ENCODE peak calls at places on chromosomes 16 and 17, in five cellular contexts. H is retina, Q is HEK293T, I is left ventricle myocardium superior, S is upper lobe of right lung. M is an unnamed sample.

GRCh38 chr16:30121741-30122620 is 1.0 kb downstream of the MAPK3 start:
- DNase-seq in H (peak; percentile 16), Q (no peak), I (peak; percentile 85), S (peak; percentile 67), M (no peak)

GRCh38 chr17:48901241-48901640 is 7.0 kb upstream of the UBE2Z start:
- DNase-seq in H (no peak), Q (no peak), I (no peak), S (no peak), M (no peak)

GRCh38 chr17:57366177-57366557 is 109.8 kb downstream of the MSI2 start:
- DNase-seq in H (no peak), Q (no peak), I (no peak), S (no peak), M (no peak)

GRCh38 chr17:63645775-63646491 is 23.7 kb downstream of the MAP3K3 start:
- DNase-seq in H (no peak), Q (no peak), I (no peak), S (no peak), M (no peak)

GRCh38 chr17:50830994-50831393 is 4.4 kb upstream of the WFIKKN2 start:
- DNase-seq in H (peak; percentile 90), Q (no peak), I (no peak), S (no peak), M (no peak)

GRCh38 chr16:64287667-64288521 is 834.0 kb downstream of the CDH11 start:
- DNase-seq in H (no peak), Q (no peak), I (no peak), S (no peak), M (no peak)

GRCh38 chr16:14564881-14565687 is 65.0 kb downstream of the PARN start:
- DNase-seq in H (no peak), Q (no peak), I (no peak), S (no peak), M (no peak)

GRCh38 chr17:1810450-1811103 is 19.1 kb downstream of the SMYD4 start:
- DNase-seq in H (no peak), Q (no peak), I (no peak), S (no peak), M (peak; percentile 63)

M was measured in HuH-7.